ENCODE peak calls at places on chromosomes 4 and X, in seven cellular contexts. L is right lobe of liver, T is brain microvascular endothelial cell, Y is right cardiac atrium, P is Karpas-422, R is mammary epithelial cell, U is upper lobe of right lung. X is an unnamed sample.

GRCh38 chr4:136025540-136025939 is 1506.8 kb downstream of the PCDH18 start:
- DNase-seq in L (no peak), T (no peak), Y (no peak), P (no peak), R (no peak), U (no peak), X (no peak)

GRCh38 chrX:21996872-21997271 is 35.3 kb upstream of the PHEX start:
- DNase-seq in L (no peak), T (peak), Y (no peak), P (no peak), R (peak), U (no peak), X (no peak)

GRCh38 chr4:4506961-4507360 is 34.9 kb downstream of the STX18 start:
- DNase-seq in L (no peak), T (no peak), Y (peak), P (no peak), R (no peak), U (no peak), X (no peak)

GRCh38 chrX:103554687-103555417 is 30.5 kb upstream of the TCEAL4 start:
- DNase-seq in L (no peak), T (peak), Y (peak), P (peak), R (no peak), U (no peak), X (peak)

GRCh38 chrX:13179100-13179499 is 134.7 kb upstream of the FAM9C start:
- DNase-seq in L (no peak), T (no peak), Y (no peak), P (no peak), R (peak), U (no peak), X (no peak)

GRCh38 chr4:112284166-112284565 is 1.5 kb downstream of the TIFA start:
- DNase-seq in L (no peak), T (no peak), Y (no peak), P (peak), R (peak), U (no peak), X (no peak)

GRCh38 chr4:27429260-27429970 is 568.8 kb downstream of the STIM2 start:
- DNase-seq in L (no peak), T (no peak), Y (no peak), P (no peak), R (no peak), U (no peak), X (peak)

GRCh38 chr4:188254211-188254610 is 115.0 kb downstream of the TRIML1 start:
- DNase-seq in L (no peak), T (peak), Y (no peak), P (no peak), R (no peak), U (no peak), X (no peak)

GRCh38 chr4:93396274-93396673 is 432.3 kb upstream of the ATOH1 start:
- DNase-seq in L (no peak), T (peak), Y (no peak), P (no peak), R (peak), U (no peak), X (no peak)

GRCh38 chr4:11857881-11858280 is 429.2 kb upstream of the HS3ST1 start:
- DNase-seq in L (no peak), T (no peak), Y (no peak), P (no peak), R (no peak), U (no peak), X (no peak)

GRCh38 chr4:169620846-169621228 is 459 bp downstream of the CLCN3 start:
- DNase-seq in L (no peak), T (peak), Y (no peak), P (peak), R (peak), U (no peak), X (no peak)

GRCh38 chrX:150298841-150299551 is 64.1 kb upstream of the MAMLD1 start:
- DNase-seq in L (no peak), T (no peak), Y (no peak), P (no peak), R (no peak), U (no peak), X (no peak)

GRCh38 chrX:8591526-8591925 is 126.9 kb downstream of the VCX3B start:
- DNase-seq in L (no peak), T (no peak), Y (no peak), P (no peak), R (no peak), U (no peak), X (no peak)

GRCh38 chrX:31287861-31288260 is 216.0 kb upstream of the FTHL17 start:
- DNase-seq in L (no peak), T (no peak), Y (no peak), P (no peak), R (no peak), U (no peak), X (no peak)

DNA sequence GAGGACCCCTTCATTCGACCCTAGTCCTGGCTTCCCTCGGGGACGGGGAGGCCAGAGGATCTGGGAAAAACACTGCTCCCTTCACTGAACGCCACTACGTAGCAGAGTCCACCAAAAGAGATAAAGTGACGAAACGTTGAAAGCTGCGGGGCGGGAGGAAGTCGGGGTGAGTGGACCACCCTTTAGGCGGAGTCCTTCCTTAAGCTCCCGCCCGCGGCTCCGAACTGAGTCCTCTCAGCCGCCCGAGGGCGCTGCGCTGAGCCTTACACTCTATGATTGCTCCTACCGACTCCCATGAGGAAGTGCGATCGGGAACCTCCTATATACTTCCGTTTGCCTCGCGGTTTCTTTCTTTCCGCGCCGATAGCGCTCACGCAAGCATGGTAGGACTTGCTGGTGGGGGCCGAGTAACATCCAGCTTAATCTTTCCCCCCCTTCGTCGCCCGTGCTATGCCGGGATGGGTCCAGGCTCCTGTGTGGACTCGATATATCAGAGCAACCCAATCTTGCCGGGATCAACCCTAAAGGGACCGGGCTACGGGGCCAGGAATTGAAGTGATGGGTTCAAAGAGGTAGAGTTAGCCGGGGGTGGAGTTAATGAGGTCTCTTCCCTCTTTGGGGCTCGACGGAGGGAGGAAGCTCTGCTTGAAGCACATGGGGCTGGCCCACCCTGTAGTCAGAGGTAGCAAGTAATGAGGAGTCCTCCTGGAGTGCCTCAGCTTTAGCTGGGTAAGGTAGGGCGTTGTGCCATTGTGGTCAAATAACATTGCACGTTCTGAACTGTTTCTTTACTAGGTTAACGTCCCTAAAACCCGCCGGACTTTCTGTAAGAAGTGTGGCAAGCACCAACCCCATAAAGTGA is at the start of gene RPL36A:
- DNase-seq in L (peak), T (peak), Y (peak), P (peak), R (peak), U (peak), X (peak)
- H3K27ac ChIP-seq in L (peak), T (peak), Y (peak), P (peak), R (peak), U (peak), X (peak)

GRCh38 chr4:98997176-98997575 is 1.7 kb downstream of the METAP1 start:
- DNase-seq in L (no peak), T (no peak), Y (no peak), P (no peak), R (peak), U (no peak), X (no peak)
- H3K27ac ChIP-seq in L (no peak), T (no peak), Y (no peak), P (no peak), R (peak), U (no peak), X (peak)

DNA sequence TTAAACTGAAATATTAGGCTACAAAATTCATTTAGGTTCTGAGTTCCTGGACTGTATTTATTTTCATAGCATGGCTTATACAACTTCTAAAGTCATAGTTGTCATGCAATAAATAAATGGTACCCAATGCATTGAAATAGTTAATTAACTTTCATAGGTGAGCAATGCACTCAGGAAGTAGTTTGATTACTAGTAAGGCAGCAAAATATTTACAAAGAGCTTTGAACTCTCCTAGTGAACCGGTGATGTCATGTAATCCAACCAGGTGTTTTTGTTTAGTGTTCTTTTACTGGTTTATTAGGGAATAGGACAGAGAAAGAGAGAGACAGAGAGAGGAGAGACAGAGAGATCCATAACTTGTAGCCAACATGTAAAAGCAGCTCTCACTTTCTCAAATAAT is 228.6 kb upstream of the CTSO start:
- DNase-seq in L (no peak), T (no peak), Y (no peak), P (no peak), R (no peak), U (no peak), X (no peak)
- H3K27ac ChIP-seq in L (no peak), T (no peak), Y (no peak), P (no peak), R (no peak), U (no peak), X (no peak)

DNA sequence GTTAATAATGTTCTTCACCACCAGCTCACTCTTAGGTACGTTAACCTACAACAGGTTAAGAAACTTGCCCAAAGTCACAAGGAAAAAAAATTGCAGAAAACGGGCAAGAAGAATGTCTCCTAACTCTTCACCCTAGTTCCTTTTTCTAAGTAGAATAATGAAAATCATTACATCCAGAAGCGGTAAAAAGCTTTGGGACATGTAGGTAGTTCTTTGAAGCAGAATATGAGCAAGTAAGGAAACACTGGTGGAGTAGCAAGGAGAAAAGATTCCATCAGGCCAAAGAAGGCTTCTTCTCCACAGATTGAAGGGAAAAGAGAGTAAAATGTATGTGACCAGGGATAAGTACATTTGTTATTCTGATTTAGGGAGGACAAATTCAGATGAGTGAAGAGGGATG is 4.1 kb downstream of the CAMK2D start:
- DNase-seq in L (no peak), T (no peak), Y (no peak), P (peak), R (no peak), U (no peak), X (no peak)
- H3K27ac ChIP-seq in L (no peak), T (no peak), Y (no peak), P (peak), R (peak), U (no peak), X (peak)

DNA sequence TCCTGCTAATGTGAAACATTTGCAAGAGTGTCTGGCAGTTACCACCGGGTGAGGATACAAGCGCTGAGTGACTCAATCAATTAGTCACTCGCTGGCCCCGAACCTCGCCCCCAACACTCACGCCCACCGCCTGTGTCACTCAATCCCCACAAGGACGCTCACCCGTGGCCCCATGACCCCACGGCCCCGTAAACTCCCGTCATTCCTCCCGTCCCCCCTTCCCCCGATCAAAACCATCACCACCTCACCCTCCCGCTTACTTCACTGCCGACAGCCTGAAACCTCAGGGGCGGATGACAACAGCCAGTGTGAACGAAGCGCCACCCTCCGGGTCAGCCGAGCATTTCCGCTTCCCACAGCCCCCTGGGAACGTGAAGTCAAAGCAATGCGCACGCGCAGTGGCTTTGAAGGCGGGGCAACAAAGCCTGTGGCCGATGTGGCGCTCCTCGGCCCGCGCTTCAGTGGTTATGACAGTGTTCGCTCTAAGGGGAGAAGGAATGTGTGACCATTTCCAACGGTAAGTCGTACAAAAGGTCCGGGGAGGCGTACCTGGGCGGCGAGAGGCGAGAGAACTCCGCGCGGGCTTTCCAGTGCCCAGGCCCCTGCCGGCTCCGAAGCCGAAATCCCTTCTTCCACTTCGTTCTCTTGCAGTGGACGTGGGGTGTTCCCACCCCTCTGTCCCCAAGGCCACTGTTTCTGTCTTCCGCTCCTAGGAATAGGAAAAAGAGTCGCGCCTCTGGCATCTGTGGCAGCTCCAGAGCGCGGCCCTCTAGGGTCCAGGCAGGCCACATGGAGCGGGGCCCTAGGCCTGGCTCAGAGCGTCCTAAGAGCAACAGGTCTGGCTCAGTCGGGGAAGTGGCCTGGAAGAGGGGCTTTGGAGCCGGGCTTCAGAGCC is at the start of gene ZNF674:
- DNase-seq in L (peak), T (peak), Y (peak), P (peak), R (peak), U (peak), X (peak)
- H3K27ac ChIP-seq in L (peak), T (peak), Y (peak), P (peak), R (peak), U (peak), X (peak)

DNA sequence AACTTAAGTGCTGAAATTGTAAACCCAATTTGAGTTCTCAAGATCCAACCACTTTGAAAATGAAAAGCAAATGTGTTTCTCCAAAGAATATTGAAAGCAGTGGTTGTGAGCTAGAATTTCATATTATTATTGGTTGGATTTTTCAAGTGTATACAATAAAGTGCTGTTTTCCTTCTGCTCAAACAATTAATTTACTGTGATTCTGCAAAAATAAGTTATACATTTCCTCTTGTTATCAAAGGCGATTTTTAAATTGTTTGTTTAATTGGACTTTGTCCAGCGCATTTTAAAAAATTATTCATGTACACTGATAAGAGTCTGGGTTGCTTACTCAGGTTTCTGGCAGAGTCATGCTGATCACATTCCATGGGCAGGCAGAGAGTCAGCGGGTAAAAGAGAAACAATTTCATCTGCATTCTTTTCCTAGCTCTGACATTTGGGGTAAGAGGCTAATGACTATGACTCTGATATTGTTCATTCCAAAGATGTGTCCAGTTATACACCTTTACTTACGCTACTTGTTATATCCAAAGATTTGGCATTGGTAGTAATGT is 8.9 kb downstream of the FAT4 start:
- DNase-seq in L (no peak), T (peak), Y (peak), P (no peak), R (peak), U (no peak), X (no peak)
- H3K27ac ChIP-seq in L (no peak), T (no peak), Y (no peak), P (no peak), R (no peak), U (no peak), X (peak)

GRCh38 chrX:43860646-43861370 is 21.4 kb downstream of the MAOB start:
- DNase-seq in L (no peak), T (peak), Y (no peak), P (no peak), R (peak), U (no peak), X (no peak)
- H3K27ac ChIP-seq in L (peak), T (peak), Y (no peak), P (no peak), R (peak), U (no peak), X (peak)

GRCh38 chr4:125736057-125736456 is 421.3 kb downstream of the FAT4 start:
- DNase-seq in L (no peak), T (peak), Y (no peak), P (peak), R (no peak), U (no peak), X (no peak)
- H3K27ac ChIP-seq in L (no peak), T (peak), Y (no peak), P (no peak), R (peak), U (no peak), X (no peak)

X was measured in left ventricle myocardium inferior.